ENCODE peak calls at places on chromosomes 16 and 17, in six cellular contexts. A is right lobe of liver, N is transverse colon, E is endothelial cell of umbilical vein, F is A549, I is adrenal gland. V is an unnamed sample.

GRCh38 chr16:850668-851067 is 50.1 kb upstream of the GNG13 start:
- DNase-seq in A (no peak), N (no peak), E (no peak), F (no peak), I (no peak), V (no peak)

GRCh38 chr17:40901981-40902862 is 17.2 kb upstream of the KRT20 start:
- DNase-seq in A (no peak), N (peak; percentile 73), E (no peak), F (peak; percentile 96), I (no peak), V (no peak)

GRCh38 chr16:88770459-88771293 is 14.3 kb downstream of the PIEZO1 start:
- DNase-seq in A (peak; percentile 55), N (peak; percentile 75), E (peak; percentile 64), F (no peak), I (peak; percentile 69), V (peak; percentile 93)

GRCh38 chr17:42577140-42577531 is 393 bp downstream of the PSMC3IP start:
- DNase-seq in A (no peak), N (no peak), E (no peak), F (peak; percentile 60), I (no peak), V (no peak)

GRCh38 chr17:80248894-80249710 is 11.6 kb upstream of the RNF213 start:
- DNase-seq in A (no peak), N (no peak), E (no peak), F (no peak), I (no peak), V (no peak)

GRCh38 chr17:77824780-77825280 is 133.7 kb upstream of the TNRC6C start:
- DNase-seq in A (no peak), N (no peak), E (no peak), F (no peak), I (no peak), V (no peak)

GRCh38 chr17:37088459-37088858 is 139.7 kb downstream of the AATF start:
- DNase-seq in A (no peak), N (no peak), E (no peak), F (no peak), I (no peak), V (peak; percentile 35)

GRCh38 chr17:82370471-82371332 is 863 bp upstream of the UTS2R start:
- DNase-seq in A (no peak), N (peak; percentile 52), E (no peak), F (no peak), I (no peak), V (no peak)

GRCh38 chr17:15999974-16000827 is 577 bp downstream of the TTC19 start:
- DNase-seq in A (no peak), N (no peak), E (peak; percentile 45), F (no peak), I (peak; percentile 63), V (no peak)

GRCh38 chr16:4231886-4232285 is 10.0 kb downstream of the SRL start:
- DNase-seq in A (no peak), N (no peak), E (no peak), F (no peak), I (no peak), V (no peak)

GRCh38 chr17:73560661-73561060 is 83.6 kb downstream of the SDK2 start:
- DNase-seq in A (no peak), N (no peak), E (no peak), F (no peak), I (no peak), V (no peak)

GRCh38 chr17:17538417-17539391 is 42.5 kb upstream of the RASD1 start:
- DNase-seq in A (peak; percentile 77), N (peak; percentile 65), E (peak; percentile 17), F (peak; percentile 82), I (no peak), V (no peak)

GRCh38 chr16:31464781-31465260 is 5.5 kb downstream of the ARMC5 start:
- DNase-seq in A (no peak), N (no peak), E (no peak), F (no peak), I (no peak), V (no peak)

GRCh38 chr16:24538756-24539294 is 541 bp upstream of the RBBP6 start:
- DNase-seq in A (no peak), N (no peak), E (no peak), F (peak; percentile 60), I (no peak), V (no peak)

GRCh38 chr17:19334331-19334730 is 28.2 kb downstream of the B9D1 start:
- DNase-seq in A (no peak), N (no peak), E (no peak), F (no peak), I (no peak), V (no peak)

GRCh38 chr16:14088155-14088753 is 17.1 kb downstream of the MRTFB start:
- DNase-seq in A (no peak), N (no peak), E (no peak), F (no peak), I (no peak), V (peak; percentile 44)

GRCh38 chr16:2964416-2965223 is 545 bp downstream of the KREMEN2 start:
- DNase-seq in A (peak; percentile 57), N (peak; percentile 58), E (no peak), F (peak; percentile 88), I (no peak), V (peak; percentile 20)

GRCh38 chr17:72640415-72641165 is 451.9 kb downstream of the SLC39A11 start:
- DNase-seq in A (peak; percentile 61), N (peak; percentile 84), E (no peak), F (no peak), I (no peak), V (peak; percentile 26)

GRCh38 chr16:84478172-84478948 is 26.1 kb downstream of the MEAK7 start:
- DNase-seq in A (no peak), N (no peak), E (no peak), F (no peak), I (no peak), V (no peak)

GRCh38 chr16:2990891-2991290 is 10.6 kb upstream of the PKMYT1 start:
- DNase-seq in A (no peak), N (no peak), E (no peak), F (no peak), I (no peak), V (no peak)

GRCh38 chr16:17062676-17063075 is 408.1 kb downstream of the XYLT1 start:
- DNase-seq in A (no peak), N (no peak), E (no peak), F (no peak), I (no peak), V (no peak)

DNA sequence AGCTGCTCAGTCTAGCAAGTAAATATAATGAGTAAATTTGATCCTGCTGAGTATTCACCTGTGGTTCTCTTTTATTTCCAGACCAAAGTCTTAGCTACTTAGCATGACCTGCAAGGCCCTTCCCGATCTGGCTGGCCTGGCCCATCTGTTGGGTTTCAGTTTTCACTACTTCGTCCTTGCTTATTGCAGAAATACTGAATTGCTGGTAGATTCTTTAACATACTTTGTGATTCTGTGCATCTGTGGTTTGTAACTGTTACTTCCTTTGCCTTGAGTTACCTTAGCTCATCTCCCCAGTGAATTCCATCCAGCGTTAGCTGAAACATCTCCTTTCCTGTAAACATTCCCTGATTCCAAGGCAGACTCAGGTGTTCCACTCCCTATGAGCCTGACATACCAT is 131.1 kb downstream of the PHKB start:
- DNase-seq in A (no peak), N (no peak), E (no peak), F (no peak), I (no peak), V (no peak)
- TF ChIP-seq POLR2A in A (no peak), N (no peak), E (no peak), F (no peak), I (no peak), V (no peak)

GRCh38 chr16:23140082-23140481 is 9.2 kb downstream of the USP31 start:
- DNase-seq in A (no peak), N (no peak), E (no peak), F (no peak), I (no peak), V (no peak)

GRCh38 chr16:23134274-23134673 is 15.0 kb downstream of the USP31 start:
- DNase-seq in A (peak; percentile 69), N (peak; percentile 31), E (peak; percentile 99), F (no peak), I (peak; percentile 61), V (peak; percentile 20)

GRCh38 chr16:23141033-23141432 is 8.2 kb downstream of the USP31 start:
- DNase-seq in A (no peak), N (no peak), E (no peak), F (no peak), I (no peak), V (no peak)

GRCh38 chr16:23137256-23137655 is 12.0 kb downstream of the USP31 start:
- DNase-seq in A (no peak), N (no peak), E (no peak), F (no peak), I (no peak), V (no peak)

DNA sequence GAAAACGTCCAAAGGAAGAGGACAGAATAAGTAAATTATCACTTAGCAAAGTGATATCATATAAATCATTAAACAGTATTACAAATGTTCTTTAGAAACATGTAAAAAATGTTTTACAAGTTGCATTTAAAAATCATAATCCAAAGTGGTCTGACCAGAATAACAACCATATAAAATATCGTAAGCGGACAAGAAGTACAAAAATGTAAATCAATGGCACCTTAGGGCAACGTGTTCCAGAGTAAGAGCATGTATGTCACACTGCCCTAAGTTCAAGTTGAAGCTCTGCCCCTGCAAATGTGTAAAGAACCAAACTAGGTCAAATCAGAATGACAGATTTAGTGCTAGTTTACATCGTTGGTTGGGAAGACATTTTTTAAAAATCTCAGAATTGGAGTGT is 11.4 kb downstream of the USP31 start:
- DNase-seq in A (no peak), N (no peak), E (no peak), F (no peak), I (no peak), V (no peak)
- H3K4me1 ChIP-seq in A (no peaks in the 10 kb centered on the region), N (peaks cover 16% of the 10 kb centered on the region), E (peaks cover 22% of the 10 kb centered on the region), F (peaks cover 12% of the 10 kb centered on the region), I (peaks cover 40% of the 10 kb centered on the region), V (no peaks in the 10 kb centered on the region)

DNA sequence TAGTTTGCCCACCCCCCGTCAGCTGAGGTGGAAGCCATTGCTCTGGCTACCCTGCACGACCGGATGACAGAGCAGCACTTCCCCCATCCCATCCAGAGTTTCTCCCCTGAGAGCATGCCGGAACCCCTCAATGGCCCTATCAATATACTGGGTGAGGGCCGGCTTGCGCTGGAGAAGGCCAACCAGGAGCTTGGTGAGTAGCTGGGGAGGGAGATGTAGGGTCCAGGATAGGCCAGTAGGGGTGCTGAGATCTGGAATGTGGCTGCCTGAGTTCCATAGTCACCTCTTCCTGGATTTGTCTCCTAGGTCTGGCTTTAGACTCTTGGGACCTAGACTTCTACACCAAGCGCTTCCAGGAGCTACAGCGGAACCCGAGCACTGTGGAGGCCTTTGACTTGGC is 6.4 kb downstream of the PFAS start:
- DNase-seq in A (no peak), N (no peak), E (no peak), F (peak; percentile 47), I (no peak), V (no peak)
- TF ChIP-seq CTCF in A (no peak), N (no peak), E (peak; percentile 22), F (no peak), I (no peak), V (no peak)

GRCh38 chr17:7478276-7479138 is 924 bp downstream of the ZBTB4 start:
- DNase-seq in A (no peak), N (peak; percentile 62), E (peak; percentile 35), F (peak; percentile 65), I (peak; percentile 74), V (peak; percentile 64)

GRCh38 chr17:7479139-7479388 is 367 bp downstream of the ZBTB4 start:
- DNase-seq in A (no peak), N (no peak), E (no peak), F (no peak), I (no peak), V (no peak)

GRCh38 chr17:7476951-7477350 is 2.5 kb downstream of the ZBTB4 start:
- DNase-seq in A (no peak), N (no peak), E (no peak), F (no peak), I (no peak), V (no peak)

GRCh38 chr17:7476474-7476873 is 3.0 kb downstream of the ZBTB4 start:
- DNase-seq in A (no peak), N (no peak), E (peak; percentile 63), F (peak; percentile 58), I (no peak), V (no peak)

GRCh38 chr17:7477392-7478275 is 1.8 kb downstream of the ZBTB4 start:
- DNase-seq in A (no peak), N (peak; percentile 28), E (peak; percentile 29), F (no peak), I (peak; percentile 72), V (peak; percentile 82)
- TF ChIP-seq POLR2A in A (no peak), N (no peak), E (no peak), F (no peak), I (peak; percentile 85), V (peak; percentile 81)